ENCODE peak calls at places on chromosomes 11 and 22, in four cellular contexts. One of them, this sample, is unnamed.

GRCh38 chr11:87722756-87723599 is 452.3 kb downstream of the RAB38 start:
- DNase-seq in T47D: no peak
- DNase-seq in endodermal cell: peak; percentile 75
- DNase-seq in Calu3: peak; percentile 48
- DNase-seq in this sample: peak; percentile 4

GRCh38 chr22:36194971-36195370 is 6.6 kb downstream of the APOL4 start:
- DNase-seq in T47D: no peak
- DNase-seq in endodermal cell: peak; percentile 89
- DNase-seq in Calu3: peak; percentile 63
- DNase-seq in this sample: peak; percentile 53

GRCh38 chr11:71499546-71499945 is 27.5 kb upstream of the KRTAP5-7 start:
- DNase-seq in T47D: no peak
- DNase-seq in endodermal cell: no peak
- DNase-seq in Calu3: no peak
- DNase-seq in this sample: no peak

GRCh38 chr11:111528557-111528956 is 12.0 kb upstream of the LAYN start:
- DNase-seq in T47D: no peak
- DNase-seq in endodermal cell: no peak
- DNase-seq in Calu3: no peak
- DNase-seq in this sample: no peak

GRCh38 chr22:37141476-37141875 is 8.2 kb downstream of the IL2RB start:
- DNase-seq in T47D: no peak
- DNase-seq in endodermal cell: no peak
- DNase-seq in Calu3: no peak
- DNase-seq in this sample: no peak

GRCh38 chr11:76185931-76186401 is 20.3 kb downstream of the WNT11 start:
- DNase-seq in T47D: no peak
- DNase-seq in endodermal cell: no peak
- DNase-seq in Calu3: no peak
- DNase-seq in this sample: no peak

GRCh38 chr22:50627452-50627913 is 469 bp downstream of the ARSA start:
- DNase-seq in T47D: no peak
- DNase-seq in endodermal cell: peak; percentile 76
- DNase-seq in Calu3: peak; percentile 32
- DNase-seq in this sample: no peak

GRCh38 chr11:47010192-47010591 is 73.6 kb downstream of the CSTPP1 start:
- DNase-seq in T47D: no peak
- DNase-seq in endodermal cell: no peak
- DNase-seq in Calu3: no peak
- DNase-seq in this sample: no peak

GRCh38 chr22:42633013-42633412 is 7.4 kb downstream of the ATP5MGL start:
- DNase-seq in T47D: no peak
- DNase-seq in endodermal cell: no peak
- DNase-seq in Calu3: no peak
- DNase-seq in this sample: no peak

GRCh38 chr11:46309669-46310288 is 32.3 kb downstream of the CREB3L1 start:
- DNase-seq in T47D: no peak
- DNase-seq in endodermal cell: no peak
- DNase-seq in Calu3: peak; percentile 36
- DNase-seq in this sample: no peak

GRCh38 chr11:30724274-30724673 is 138.1 kb upstream of the MPPED2 start:
- DNase-seq in T47D: no peak
- DNase-seq in endodermal cell: no peak
- DNase-seq in Calu3: no peak
- DNase-seq in this sample: no peak

This sample was measured in body of pancreas.